ENCODE peak calls at places on chromosomes 1 and 21, in eight cellular contexts. U is AG09309, I is cardiac fibroblast, Z is transverse colon, H is RWPE1, B is HCT116, T is fibroblast of mammary gland, M is gastrocnemius medialis. K is an unnamed sample.

GRCh38 chr1:161324020-161324419 is 9.8 kb downstream of the SDHC start:
- DNase-seq in H (no peak), Z (no peak), B (no peak), I (no peak), U (no peak), M (no peak), T (no peak), K (no peak)

GRCh38 chr1:20190256-20190655 is 3.9 kb upstream of the PLA2G2C start:
- DNase-seq in M (no peak), B (no peak), I (no peak), Z (no peak), H (no peak), U (no peak), T (no peak), K (no peak)

GRCh38 chr1:231508941-231509340 is 19.5 kb upstream of the TSNAX start:
- DNase-seq in T (no peak), H (no peak), Z (no peak), U (no peak), I (no peak), B (no peak), M (no peak), K (no peak)

GRCh38 chr1:156814571-156815260 is 1.9 kb downstream of the SH2D2A start:
- DNase-seq in H (peak), Z (no peak), I (no peak), B (no peak), U (no peak), M (no peak), T (no peak), K (no peak)

GRCh38 chr1:218930879-218931278 is 242.8 kb upstream of the LYPLAL1 start:
- DNase-seq in M (no peak), I (peak), Z (no peak), H (no peak), U (peak), T (peak), B (no peak), K (no peak)

GRCh38 chr1:104132386-104132973 is 382.8 kb downstream of the AMY1C start:
- DNase-seq in U (no peak), H (peak), T (peak), B (no peak), I (no peak), Z (no peak), M (no peak), K (no peak)

GRCh38 chr1:218315638-218316037 is 29.5 kb upstream of the TGFB2 start:
- DNase-seq in T (no peak), M (no peak), Z (no peak), H (no peak), U (no peak), B (no peak), I (no peak), K (no peak)

GRCh38 chr1:207084701-207085180 is 3.9 kb upstream of the C4BPB start:
- DNase-seq in M (no peak), H (peak), U (no peak), I (peak), Z (peak), T (peak), B (peak), K (no peak)

GRCh38 chr1:101239095-101240040 is 2.5 kb downstream of the S1PR1 start:
- DNase-seq in I (no peak), M (no peak), H (no peak), T (no peak), U (no peak), B (no peak), Z (no peak), K (no peak)

GRCh38 chr1:176876966-176877515 is 287.5 kb downstream of the ASTN1 start:
- DNase-seq in B (no peak), I (no peak), Z (no peak), T (no peak), U (no peak), H (no peak), M (no peak), K (no peak)

GRCh38 chr1:231776006-231776707 is 149.6 kb downstream of the DISC1 start:
- DNase-seq in B (no peak), H (no peak), U (peak), M (no peak), I (peak), Z (no peak), T (peak), K (no peak)

GRCh38 chr1:92504751-92505692 is 18.3 kb upstream of the GFI1 start:
- DNase-seq in U (no peak), T (no peak), I (no peak), H (no peak), Z (no peak), B (no peak), M (no peak), K (no peak)

GRCh38 chr1:173210273-173210672 is 3.1 kb upstream of the TNFSF4 start:
- DNase-seq in I (no peak), B (no peak), U (no peak), T (no peak), H (no peak), M (no peak), Z (no peak), K (no peak)

GRCh38 chr1:204263240-204263848 is 49.6 kb upstream of the GOLT1A start:
- DNase-seq in M (no peak), I (no peak), U (no peak), Z (no peak), B (no peak), H (no peak), T (no peak), K (no peak)

GRCh38 chr1:243686149-243686548 is 163.9 kb downstream of the AKT3 start:
- DNase-seq in B (no peak), U (no peak), M (no peak), T (peak), Z (no peak), H (no peak), I (no peak), K (no peak)

GRCh38 chr1:68481041-68481440 is 15.8 kb downstream of the DEPDC1 start:
- DNase-seq in M (no peak), I (no peak), H (no peak), B (no peak), T (peak), Z (no peak), U (no peak), K (no peak)

GRCh38 chr1:68490046-68490651 is 6.7 kb downstream of the DEPDC1 start:
- DNase-seq in H (no peak), T (no peak), Z (no peak), M (no peak), I (no peak), U (no peak), B (no peak), K (no peak)

GRCh38 chr1:68484618-68485017 is 12.3 kb downstream of the DEPDC1 start:
- DNase-seq in Z (peak), M (no peak), T (no peak), I (no peak), H (no peak), B (no peak), U (no peak), K (no peak)

DNA sequence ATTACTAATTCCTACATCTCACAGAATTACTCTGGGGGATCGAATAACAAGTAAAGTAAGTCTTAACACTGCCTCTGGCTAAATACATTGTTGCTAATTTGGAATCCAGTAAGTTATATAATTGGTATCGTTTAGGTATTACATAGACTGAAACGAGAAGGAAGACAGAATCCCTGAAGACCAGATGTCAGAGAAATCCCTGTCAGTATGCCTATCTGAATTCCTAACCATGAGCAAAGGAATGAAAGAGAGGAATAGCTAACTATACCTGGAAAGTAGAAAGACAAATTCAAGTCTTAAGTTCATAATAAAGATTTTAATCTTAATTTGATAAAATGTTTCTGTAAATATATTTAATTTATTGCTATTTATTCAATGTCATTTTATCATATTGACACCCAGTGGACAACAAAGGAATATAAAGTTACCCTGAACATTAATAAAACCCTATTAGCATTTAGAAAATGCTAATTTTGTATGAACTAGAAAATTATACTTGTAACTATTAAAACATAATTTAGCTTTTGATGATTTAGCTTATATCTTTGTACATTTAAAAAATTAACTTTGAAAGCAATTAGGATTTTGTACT is 11.4 kb downstream of the DEPDC1 start:
- DNase-seq in M (no peak), T (no peak), I (no peak), B (no peak), U (no peak), Z (no peak), H (no peak), K (no peak)
- TF ChIP-seq CTCF in M (no peak), T (no peak), I (no peak), B (no peak), U (no peak), Z (no peak), H (peak), K (no peak)

GRCh38 chr21:41483973-41484372 is 24.0 kb downstream of the TMPRSS2 start:
- DNase-seq in H (no peak), Z (no peak), I (no peak), U (no peak), B (no peak), T (no peak), M (no peak), K (no peak)
- TF ChIP-seq CTCF in H (no peak), Z (no peak), I (no peak), U (no peak), B (no peak), T (no peak), M (no peak), K (no peak)

DNA sequence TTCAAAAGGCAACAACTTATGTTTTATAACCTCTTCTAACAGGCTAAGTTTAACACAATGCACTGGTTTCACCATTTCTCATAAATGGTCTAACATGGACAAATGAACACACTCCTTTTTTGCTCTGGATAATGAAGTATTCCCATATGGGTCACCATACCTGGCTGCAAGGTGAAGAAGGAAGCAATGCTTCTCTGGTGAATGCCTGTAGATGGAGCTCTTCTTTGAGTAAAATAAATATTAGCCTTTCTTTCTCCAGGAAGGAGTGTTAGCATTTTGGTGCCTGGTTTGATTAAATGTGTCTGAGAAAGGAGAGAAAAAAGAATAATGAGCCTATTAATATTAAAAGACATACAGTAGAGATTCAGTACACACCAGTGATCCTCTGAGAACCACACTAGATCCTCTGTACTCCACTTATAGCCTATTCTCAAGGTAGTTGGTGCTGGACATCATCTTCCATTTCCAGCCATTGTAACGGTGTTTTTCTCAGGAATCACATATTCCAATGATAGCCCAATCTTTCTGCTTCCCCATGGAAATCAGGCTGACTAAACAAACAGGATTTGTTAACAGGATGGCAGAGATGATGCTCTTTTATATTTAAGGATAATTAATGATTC is 17.6 kb downstream of the MTFR1L start:
- DNase-seq in I (peak), T (no peak), M (no peak), B (no peak), Z (no peak), U (no peak), H (peak), K (no peak)
- TF ChIP-seq CTCF in I (peak), T (peak), M (no peak), B (peak), Z (no peak), U (peak), H (peak), K (no peak)

GRCh38 chr1:211648980-211649934 is 26.2 kb downstream of the NEK2 start:
- DNase-seq in H (no peak), B (no peak), Z (peak), U (no peak), M (no peak), T (peak), I (peak), K (no peak)
- TF ChIP-seq CTCF in H (peak), B (peak), Z (no peak), U (peak), M (no peak), T (peak), I (no peak), K (peak)

GRCh38 chr1:66334311-66334710 is 199.6 kb upstream of the SGIP1 start:
- DNase-seq in T (no peak), H (no peak), I (no peak), U (no peak), M (no peak), B (no peak), Z (no peak), K (no peak)

GRCh38 chr1:66333463-66334232 is 200.3 kb upstream of the SGIP1 start:
- DNase-seq in H (no peak), U (no peak), T (no peak), M (peak), B (no peak), Z (peak), I (peak), K (no peak)

GRCh38 chr1:66332524-66332853 is 201.5 kb upstream of the SGIP1 start:
- DNase-seq in U (no peak), H (no peak), B (no peak), T (no peak), Z (no peak), I (no peak), M (no peak), K (no peak)

GRCh38 chr1:66330711-66331110 is 203.2 kb upstream of the SGIP1 start:
- DNase-seq in U (no peak), H (no peak), B (no peak), M (no peak), Z (no peak), I (peak), T (no peak), K (no peak)

GRCh38 chr1:66331641-66332523 is 202.1 kb upstream of the SGIP1 start:
- DNase-seq in T (peak), H (no peak), U (peak), B (no peak), Z (peak), M (peak), I (peak), K (peak)
- TF ChIP-seq CTCF in T (peak), H (no peak), U (peak), B (peak), Z (peak), M (peak), I (peak), K (peak)

GRCh38 chr1:239952348-239953307 is 139.1 kb upstream of the FMN2 start:
- DNase-seq in T (peak), I (no peak), H (peak), B (no peak), Z (no peak), M (no peak), U (no peak), K (no peak)
- TF ChIP-seq CTCF in T (peak), I (peak), H (no peak), B (no peak), Z (peak), M (no peak), U (peak), K (peak)

GRCh38 chr1:41762251-41762650 is 156.5 kb downstream of the HIVEP3 start:
- DNase-seq in U (no peak), B (no peak), H (no peak), Z (no peak), T (no peak), I (no peak), M (no peak), K (no peak)
- TF ChIP-seq CTCF in U (peak), B (no peak), H (no peak), Z (no peak), T (no peak), I (no peak), M (no peak), K (no peak)

GRCh38 chr1:91273875-91274274 is 130.8 kb downstream of the HFM1 start:
- DNase-seq in U (no peak), M (no peak), B (no peak), H (no peak), I (peak), T (peak), Z (no peak), K (no peak)

GRCh38 chr1:91282695-91283420 is 121.8 kb downstream of the HFM1 start:
- DNase-seq in U (peak), H (peak), Z (peak), T (peak), B (peak), I (peak), M (peak), K (no peak)

GRCh38 chr1:91281782-91282181 is 122.9 kb downstream of the HFM1 start:
- DNase-seq in T (no peak), Z (no peak), H (no peak), M (no peak), I (no peak), U (no peak), B (no peak), K (no peak)

GRCh38 chr1:91283421-91283726 is 121.3 kb downstream of the HFM1 start:
- DNase-seq in B (no peak), Z (no peak), H (no peak), U (no peak), M (no peak), T (peak), I (no peak), K (no peak)

GRCh38 chr1:91278754-91279153 is 125.9 kb downstream of the HFM1 start:
- DNase-seq in Z (no peak), T (peak), U (peak), I (peak), M (no peak), H (no peak), B (peak), K (no peak)
- TF ChIP-seq CTCF in Z (no peak), T (peak), U (peak), I (peak), M (no peak), H (peak), B (peak), K (no peak)

DNA sequence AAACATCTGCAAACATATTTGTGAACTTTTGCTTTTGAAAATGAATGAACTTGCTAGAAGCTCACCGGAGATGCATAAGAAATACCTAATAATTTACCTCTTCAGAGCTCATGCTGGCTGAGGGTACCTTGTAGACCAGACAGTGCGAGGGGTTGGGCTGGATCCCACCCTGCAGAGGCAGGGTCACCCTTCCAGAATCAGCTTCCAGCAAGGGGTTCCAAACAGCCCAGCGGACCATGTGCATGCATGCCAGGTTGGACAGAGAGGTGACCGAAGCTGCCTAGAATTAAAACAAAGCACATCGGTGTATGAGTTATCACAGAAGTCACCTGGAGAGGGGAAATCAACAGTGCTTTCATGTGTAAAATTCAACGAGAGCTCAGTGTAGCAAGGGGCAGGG is 59.2 kb downstream of the NPHP4 start:
- DNase-seq in T (no peak), Z (no peak), I (no peak), B (no peak), H (no peak), U (no peak), M (no peak), K (no peak)
- TF ChIP-seq CTCF in T (no peak), Z (no peak), I (no peak), B (no peak), H (no peak), U (no peak), M (no peak), K (no peak)

K was measured in esophagus muscularis mucosa.